ENCODE peak calls at places on chromosomes 11 and 22, in seven cellular contexts. J is aorta; G is HCT116; K is Right ventricle myocardium inferior; I is right lobe of liver; T is activated gamma-delta T cell treated with Interleukin-2 at 50 U/mL for 16 hours; B is stimulated activated CD8-positive, alpha-beta memory T cell treated with anti-CD3 and anti-CD28 coated beads, Interleukin-12 subunit alpha, Interleukin-12 subunit beta, amount 100 ng/mL, for 4 hours. X is an unnamed sample.

GRCh38 chr11:8259316-8259995 is 4.2 kb downstream of the LMO1 start:
- DNase-seq in J (no peak), G (no peak), K (no peak), I (peak), T (no peak), B (no peak), X (no peak)

GRCh38 chr11:94721565-94722292 is 46.4 kb upstream of the AMOTL1 start:
- DNase-seq in J (no peak), G (no peak), K (no peak), I (no peak), T (no peak), B (no peak), X (no peak)

GRCh38 chr22:44279059-44279340 is 33.8 kb downstream of the SHISAL1 start:
- DNase-seq in J (no peak), G (no peak), K (no peak), I (no peak), T (no peak), B (no peak), X (no peak)

GRCh38 chr11:19817265-19817851 is 104.7 kb downstream of the NAV2 start:
- DNase-seq in J (no peak), G (no peak), K (no peak), I (no peak), T (no peak), B (no peak), X (no peak)

GRCh38 chr11:86672007-86672621 is at the start of gene ME3:
- DNase-seq in J (peak), G (no peak), K (peak), I (peak), T (peak), B (peak), X (no peak)

GRCh38 chr22:37425800-37426531 is 1.3 kb downstream of the ELFN2 start:
- DNase-seq in J (no peak), G (no peak), K (no peak), I (no peak), T (no peak), B (no peak), X (no peak)

GRCh38 chr22:39087881-39088687 is 9.0 kb upstream of the APOBEC3H start:
- DNase-seq in J (no peak), G (no peak), K (no peak), I (no peak), T (no peak), B (no peak), X (no peak)

GRCh38 chr11:44199816-44200215 is 104.3 kb downstream of the EXT2 start:
- DNase-seq in J (no peak), G (no peak), K (no peak), I (no peak), T (no peak), B (no peak), X (no peak)

GRCh38 chr11:26930518-26931247 is 63.2 kb upstream of the FIBIN start:
- DNase-seq in J (no peak), G (no peak), K (no peak), I (no peak), T (no peak), B (no peak), X (no peak)

GRCh38 chr22:32585737-32586136 is 111.1 kb downstream of the FBXO7 start:
- DNase-seq in J (no peak), G (no peak), K (no peak), I (no peak), T (no peak), B (no peak), X (no peak)

GRCh38 chr11:103997082-103997481 is 39.4 kb upstream of the DDI1 start:
- DNase-seq in J (no peak), G (no peak), K (no peak), I (no peak), T (no peak), B (no peak), X (no peak)

GRCh38 chr22:23862103-23862502 is 4.4 kb downstream of the SLC2A11 start:
- DNase-seq in J (no peak), G (peak), K (no peak), I (no peak), T (no peak), B (no peak), X (no peak)

X was measured in RWPE2.